ENCODE peak calls at places on chromosomes 7 and 10, in ten cellular contexts. H is coronary artery, I is thoracic aorta, T is body of pancreas, G is GM13976, K is GM12865, X is bronchial epithelial cell, Y is fibroblast of mammary gland, J is tibial artery, V is A549. Z is an unnamed sample.

GRCh38 chr7:106866298-106867281 is 1.5 kb downstream of the PIK3CG start:
- DNase-seq in H (no peak), I (no peak), T (no peak), G (peak; percentile 36), K (peak; percentile 66), X (no peak), Y (no peak), J (no peak), V (no peak), Z (peak; percentile 62)

GRCh38 chr7:142854505-142855400 is at the start of gene EPHB6:
- DNase-seq in H (peak; percentile 87), I (no peak), T (peak; percentile 84), G (peak; percentile 87), K (peak; percentile 62), X (peak; percentile 18), Y (peak; percentile 41), J (peak; percentile 78), V (peak; percentile 33), Z (peak; percentile 53)

GRCh38 chr7:80369321-80369720 is 142.5 kb downstream of the GNAT3 start:
- DNase-seq in H (no peak), I (no peak), T (no peak), G (no peak), K (no peak), X (no peak), Y (no peak), J (no peak), V (no peak), Z (no peak)

GRCh38 chr7:149750122-149750845 is 23.1 kb downstream of the ZNF467 start:
- DNase-seq in H (no peak), I (no peak), T (no peak), G (no peak), K (no peak), X (no peak), Y (no peak), J (no peak), V (no peak), Z (no peak)

GRCh38 chr7:24828871-24829661 is 71.8 kb upstream of the GSDME start:
- DNase-seq in H (no peak), I (no peak), T (no peak), G (no peak), K (no peak), X (no peak), Y (no peak), J (no peak), V (no peak), Z (no peak)

GRCh38 chr10:103564799-103565365 is 71.4 kb downstream of the NEURL1 start:
- DNase-seq in H (no peak), I (no peak), T (peak; percentile 39), G (peak; percentile 80), K (peak; percentile 37), X (no peak), Y (peak; percentile 17), J (no peak), V (peak; percentile 67), Z (peak; percentile 37)

GRCh38 chr10:385571-386300 is 250.5 kb downstream of the ZMYND11 start:
- DNase-seq in H (no peak), I (no peak), T (no peak), G (no peak), K (no peak), X (no peak), Y (no peak), J (no peak), V (no peak), Z (no peak)

GRCh38 chr7:83472376-83472775 is 176.6 kb downstream of the SEMA3E start:
- DNase-seq in H (no peak), I (no peak), T (no peak), G (no peak), K (no peak), X (no peak), Y (no peak), J (no peak), V (no peak), Z (no peak)

GRCh38 chr7:40965016-40965415 is 737.9 kb downstream of the INHBA start:
- DNase-seq in H (no peak), I (no peak), T (no peak), G (no peak), K (no peak), X (no peak), Y (no peak), J (no peak), V (no peak), Z (no peak)

GRCh38 chr10:114281006-114281405 is 42.0 kb downstream of the VWA2 start:
- DNase-seq in H (peak; percentile 56), I (no peak), T (no peak), G (no peak), K (no peak), X (no peak), Y (no peak), J (peak; percentile 3), V (no peak), Z (no peak)

GRCh38 chr10:114278884-114279191 is 39.8 kb downstream of the VWA2 start:
- DNase-seq in H (peak; percentile 53), I (no peak), T (no peak), G (no peak), K (no peak), X (no peak), Y (no peak), J (no peak), V (no peak), Z (no peak)

GRCh38 chr10:114281461-114281860 is 42.4 kb downstream of the VWA2 start:
- DNase-seq in H (no peak), I (no peak), T (no peak), G (no peak), K (no peak), X (peak; percentile 29), Y (no peak), J (peak; percentile 3), V (no peak), Z (no peak)

GRCh38 chr10:114279289-114279688 is 40.2 kb downstream of the VWA2 start:
- DNase-seq in H (peak; percentile 57), I (no peak), T (no peak), G (no peak), K (no peak), X (no peak), Y (no peak), J (no peak), V (no peak), Z (no peak)

GRCh38 chr10:114279886-114280644 is 41.0 kb downstream of the VWA2 start:
- DNase-seq in H (peak; percentile 16), I (no peak), T (no peak), G (no peak), K (no peak), X (peak; percentile 78), Y (no peak), J (no peak), V (no peak), Z (no peak)
- TF ChIP-seq CTCF in H (no peak), I (no peak), T (no peak), G (no peak), K (no peak), X (peak; percentile 28), Y (no peak), J (no peak), V (no peak), Z (no peak)

DNA sequence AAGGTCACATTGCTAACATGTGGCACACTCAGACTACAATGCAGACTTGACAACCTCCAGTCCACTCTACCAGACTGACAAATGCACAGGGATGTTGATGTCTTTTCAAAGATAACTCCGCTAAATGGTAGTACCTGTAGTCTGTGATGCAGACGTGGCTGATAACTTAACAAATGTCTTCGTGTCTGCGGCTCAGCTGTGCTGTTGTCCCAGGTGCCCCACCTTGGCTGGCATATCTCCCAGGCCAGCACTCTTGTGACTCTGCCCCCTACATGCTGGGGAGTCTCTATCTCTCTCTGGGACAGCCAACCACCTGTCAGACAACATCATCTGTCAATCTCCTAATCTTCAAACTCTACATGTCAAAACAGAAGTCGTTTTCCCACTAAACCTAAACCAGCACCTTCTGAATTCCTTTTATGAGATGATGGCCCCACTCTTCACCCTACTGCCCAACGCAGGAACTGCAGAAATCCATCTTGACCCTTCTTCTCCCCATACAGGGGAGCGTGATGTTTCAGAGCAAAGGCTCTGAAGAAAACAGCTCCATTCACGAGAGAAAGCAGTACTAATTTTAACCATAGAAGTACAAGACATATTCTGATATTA is 156.4 kb downstream of the USP6NL start:
- DNase-seq in H (no peak), I (no peak), T (no peak), G (no peak), K (no peak), X (no peak), Y (no peak), J (no peak), V (no peak), Z (no peak)
- TF ChIP-seq CTCF in H (no peak), I (no peak), T (no peak), G (no peak), K (peak; percentile 23), X (peak; percentile 7), Y (peak; percentile 28), J (no peak), V (no peak), Z (peak; percentile 39)

GRCh38 chr7:102426268-102427031 is 6.9 kb upstream of the ORAI2 start:
- DNase-seq in H (no peak), I (no peak), T (peak; percentile 52), G (peak; percentile 85), K (peak; percentile 95), X (no peak), Y (no peak), J (no peak), V (no peak), Z (peak; percentile 95)
- TF ChIP-seq CTCF in H (no peak), I (no peak), T (no peak), G (no peak), K (no peak), X (no peak), Y (no peak), J (no peak), V (no peak), Z (no peak)

DNA sequence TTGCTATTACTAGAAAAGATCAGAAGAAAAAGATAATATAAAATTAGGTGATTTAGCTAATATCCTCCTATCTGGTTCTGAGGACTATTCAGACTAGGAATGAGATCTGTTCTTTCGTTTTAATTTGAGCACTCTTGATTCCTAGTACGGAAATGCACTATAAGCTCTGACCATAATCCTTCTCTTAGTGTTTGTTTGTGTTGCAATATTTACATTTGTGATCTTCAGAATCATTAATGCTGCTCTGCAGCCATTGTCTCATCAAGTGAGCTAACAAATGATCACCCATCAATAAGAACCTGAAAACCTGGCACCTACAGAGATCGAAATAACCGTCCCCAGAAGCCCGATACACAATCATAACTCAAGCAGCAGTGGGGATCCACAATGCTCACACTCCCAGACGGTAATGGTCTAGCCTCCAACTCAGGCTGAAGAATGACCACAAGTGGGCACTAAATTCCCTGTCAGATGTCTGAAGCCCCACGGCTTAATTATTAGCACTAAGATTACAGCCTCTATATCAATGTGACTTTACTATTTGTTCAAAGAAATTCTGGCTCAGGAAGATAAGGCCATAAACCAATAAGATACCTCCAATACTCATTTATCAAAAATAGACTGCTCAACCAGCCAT is 156.0 kb upstream of the NFE2L3 start:
- DNase-seq in H (no peak), I (no peak), T (peak; percentile 77), G (no peak), K (no peak), X (no peak), Y (peak; percentile 2), J (no peak), V (no peak), Z (no peak)
- TF ChIP-seq CTCF in H (no peak), I (no peak), T (peak; percentile 68), G (no peak), K (no peak), X (no peak), Y (no peak), J (no peak), V (no peak), Z (no peak)

Z was measured in MM.1S.